ENCODE peak calls at places on chromosomes 16 and 17, in six cellular contexts. X, B, D, Y, V and H are unnamed samples.

GRCh38 chr17:27888945-27889344 is 4.2 kb downstream of the LYRM9 start:
- DNase-seq in X (no peak), B (no peak), D (peak), V (no peak), Y (no peak), H (no peak)

GRCh38 chr17:74512041-74512440 is 19.2 kb downstream of the CD300LB start:
- DNase-seq in Y (no peak), X (no peak), B (no peak), V (peak), D (no peak), H (no peak)

GRCh38 chr16:50571786-50572185 is 23.6 kb downstream of the NKD1 start:
- DNase-seq in B (no peak), X (no peak), D (no peak), V (no peak), Y (no peak), H (no peak)

GRCh38 chr17:79249945-79250521 is 175.4 kb downstream of the ENGASE start:
- DNase-seq in D (no peak), Y (no peak), X (no peak), V (no peak), B (no peak), H (no peak)

GRCh38 chr16:85819711-85820110 is 20.2 kb downstream of the COX4I1 start:
- DNase-seq in V (no peak), X (no peak), D (no peak), Y (no peak), B (no peak), H (no peak)

GRCh38 chr16:89696598-89697128 is 4.8 kb downstream of the SPATA2L start:
- DNase-seq in V (no peak), Y (no peak), X (peak), D (no peak), B (no peak), H (no peak)

GRCh38 chr17:75697651-75698291 is 23.5 kb upstream of the ITGB4 start:
- DNase-seq in V (no peak), D (peak), Y (no peak), X (no peak), B (no peak), H (no peak)

GRCh38 chr17:17494499-17495447 is 1.4 kb downstream of the RASD1 start:
- DNase-seq in V (no peak), X (no peak), Y (no peak), D (peak), B (peak), H (no peak)

GRCh38 chr17:18224053-18224427 is 1.4 kb upstream of the LLGL1 start:
- DNase-seq in D (no peak), X (no peak), Y (no peak), B (no peak), V (no peak), H (no peak)

GRCh38 chr17:45115871-45116270 is 16.4 kb downstream of the PLCD3 start:
- DNase-seq in V (no peak), B (no peak), Y (no peak), D (no peak), X (no peak), H (no peak)

GRCh38 chr17:2687074-2687418 is 24.5 kb downstream of the CLUH start:
- DNase-seq in V (peak), Y (no peak), B (no peak), D (no peak), X (no peak), H (no peak)

GRCh38 chr16:84032458-84033178 is 10.0 kb downstream of the SLC38A8 start:
- DNase-seq in X (no peak), Y (no peak), B (no peak), D (no peak), V (no peak), H (no peak)

GRCh38 chr17:44223574-44224046 is 4.1 kb upstream of the UBTF start:
- DNase-seq in D (no peak), Y (no peak), X (no peak), B (no peak), V (no peak), H (no peak)

GRCh38 chr17:44607836-44608690 is 48.2 kb upstream of the MEIOC start:
- DNase-seq in D (no peak), X (no peak), B (no peak), Y (no peak), V (peak), H (peak)

GRCh38 chr16:88633684-88634140 is 4.7 kb upstream of the IL17C start:
- DNase-seq in B (peak), D (no peak), V (no peak), X (peak), Y (no peak), H (no peak)

GRCh38 chr17:81094744-81095607 is 60.0 kb downstream of the BAIAP2 start:
- DNase-seq in Y (peak), B (peak), X (peak), D (peak), V (peak), H (peak)

GRCh38 chr17:81097943-81098308 is 63.0 kb downstream of the BAIAP2 start:
- DNase-seq in D (no peak), V (no peak), B (no peak), X (no peak), Y (no peak), H (no peak)

GRCh38 chr17:81095608-81095888 is 60.6 kb downstream of the BAIAP2 start:
- DNase-seq in Y (no peak), B (no peak), D (no peak), V (no peak), X (no peak), H (no peak)

GRCh38 chr17:81096741-81097133 is 61.8 kb downstream of the BAIAP2 start:
- DNase-seq in B (no peak), Y (no peak), V (no peak), X (no peak), D (no peak), H (no peak)

GRCh38 chr17:81097134-81097942 is 62.4 kb downstream of the BAIAP2 start:
- DNase-seq in X (no peak), Y (no peak), D (peak), B (peak), V (peak), H (peak)
- TF ChIP-seq CTCF in X (peak), Y (peak), D (peak), B (no peak), V (peak), H (peak)

GRCh38 chr16:20676867-20677266 is 20.6 kb downstream of the ACSM1 start:
- DNase-seq in X (no peak), B (no peak), V (no peak), D (no peak), Y (no peak), H (no peak)
- TF ChIP-seq CTCF in X (no peak), B (peak), V (no peak), D (no peak), Y (no peak), H (no peak)

DNA sequence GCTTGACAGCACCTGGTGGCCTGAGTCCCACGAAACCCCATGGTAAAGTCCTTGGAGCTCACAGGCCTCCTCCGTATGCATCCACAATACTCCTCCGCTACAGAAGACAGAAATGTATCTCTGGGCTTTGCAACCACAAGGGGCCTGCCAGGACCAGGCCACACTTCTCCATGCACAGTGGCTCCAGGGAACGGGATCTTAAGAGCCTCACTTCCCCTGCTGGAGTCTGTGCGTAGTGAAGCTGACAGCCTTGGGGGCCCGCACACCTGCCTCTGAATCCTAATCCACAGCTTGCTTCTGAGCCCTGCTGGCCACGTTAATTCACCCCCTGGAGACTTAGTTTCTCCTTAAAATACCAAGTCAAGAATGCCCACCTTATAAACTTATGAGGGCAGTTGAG is 125.7 kb downstream of the COPRS start:
- DNase-seq in B (no peak), V (no peak), D (no peak), X (no peak), Y (no peak), H (no peak)
- TF ChIP-seq CTCF in B (no peak), V (no peak), D (no peak), X (no peak), Y (no peak), H (no peak)

GRCh38 chr17:34436607-34437006 is 73.6 kb upstream of the CCL1 start:
- DNase-seq in X (no peak), D (no peak), Y (no peak), V (no peak), B (no peak), H (no peak)
- TF ChIP-seq CTCF in X (peak), D (no peak), Y (no peak), V (no peak), B (no peak), H (no peak)